ENCODE peak calls at places on chromosomes 6 and 20, in four cellular contexts. L, F, M and K are unnamed samples.

GRCh38 chr6:28634758-28635546 is 109.3 kb downstream of the GPX5 start:
- DNase-seq in F (no peak), L (no peak), M (peak), K (no peak)

GRCh38 chr6:33672808-33673207 is 38.7 kb downstream of the UQCC2 start:
- DNase-seq in M (peak), L (no peak), F (no peak), K (peak)

GRCh38 chr6:100161782-100162181 is 167.8 kb upstream of the MCHR2 start:
- DNase-seq in F (no peak), L (no peak), M (no peak), K (no peak)

GRCh38 chr6:102333736-102334135 is 940.2 kb downstream of the GRIK2 start:
- DNase-seq in F (no peak), L (no peak), M (no peak), K (no peak)

GRCh38 chr6:37485259-37485658 is 14.4 kb downstream of the CCDC167 start:
- DNase-seq in F (no peak), M (no peak), L (no peak), K (no peak)

GRCh38 chr20:19757487-19757972 is 528 bp upstream of the RIN2 start:
- DNase-seq in L (no peak), F (peak), M (peak), K (no peak)

GRCh38 chr6:111129003-111129402 is 41.7 kb downstream of the SLC16A10 start:
- DNase-seq in L (no peak), F (no peak), M (no peak), K (no peak)

GRCh38 chr6:46044876-46045617 is 29.4 kb upstream of the CLIC5 start:
- DNase-seq in M (peak), L (no peak), F (peak), K (peak)

GRCh38 chr6:145705561-145705960 is 29.8 kb downstream of the EPM2A start:
- DNase-seq in F (no peak), M (peak), L (no peak), K (no peak)

GRCh38 chr6:70124882-70125535 is 177.9 kb downstream of the COL9A1 start:
- DNase-seq in F (no peak), M (peak), L (no peak), K (no peak)

GRCh38 chr6:93048381-93048780 is 371.0 kb downstream of the EPHA7 start:
- DNase-seq in L (no peak), M (no peak), F (no peak), K (no peak)

GRCh38 chr20:34815636-34816035 is 9.8 kb downstream of the NCOA6 start:
- DNase-seq in M (no peak), F (no peak), L (no peak), K (no peak)

GRCh38 chr6:21022343-21023107 is 488.3 kb downstream of the CDKAL1 start:
- DNase-seq in M (peak), F (no peak), L (no peak), K (peak)

GRCh38 chr20:35888659-35889058 is 65.6 kb downstream of the SCAND1 start:
- DNase-seq in M (no peak), L (no peak), F (no peak), K (no peak)

GRCh38 chr6:157761331-157761921 is 61.6 kb upstream of the SNX9 start:
- DNase-seq in L (peak), F (peak), M (peak), K (no peak)

GRCh38 chr20:8782804-8783203 is 286.1 kb upstream of the PLCB4 start:
- DNase-seq in M (no peak), F (no peak), L (no peak), K (no peak)

GRCh38 chr20:33373735-33374605 is 27.3 kb downstream of the CDK5RAP1 start:
- DNase-seq in M (peak), L (no peak), F (no peak), K (peak)

GRCh38 chr6:43096451-43097097 is 20.5 kb downstream of the PTK7 start:
- DNase-seq in M (peak), L (no peak), F (peak), K (peak)

GRCh38 chr6:113560908-113561307 is 296.2 kb upstream of the MARCKS start:
- DNase-seq in M (peak), F (no peak), L (no peak), K (peak)

GRCh38 chr20:60788070-60788469 is 464.0 kb upstream of the CDH4 start:
- DNase-seq in M (no peak), L (no peak), F (no peak), K (no peak)

GRCh38 chr6:3542032-3542640 is 85.3 kb upstream of the SLC22A23 start:
- DNase-seq in F (no peak), L (no peak), M (no peak), K (no peak)

GRCh38 chr6:116763048-116763447 is 2.5 kb downstream of the FAM162B start:
- DNase-seq in L (no peak), M (no peak), F (no peak), K (no peak)

GRCh38 chr20:17556842-17557674 is 12.8 kb upstream of the DSTN start:
- DNase-seq in F (peak), L (no peak), M (peak), K (no peak)

GRCh38 chr6:41560440-41561192 is 14.4 kb downstream of the FOXP4 start:
- DNase-seq in M (no peak), F (peak), L (peak), K (no peak)

GRCh38 chr6:38375341-38375740 is 264.4 kb downstream of the BTBD9 start:
- DNase-seq in M (no peak), L (no peak), F (no peak), K (no peak)

GRCh38 chr20:9555781-9556180 is 41.4 kb downstream of the LAMP5 start:
- DNase-seq in L (no peak), M (peak), F (no peak), K (peak)

GRCh38 chr20:24955045-24955444 is 6.0 kb downstream of the CST7 start:
- DNase-seq in M (no peak), L (no peak), F (no peak), K (no peak)
- H3K27ac ChIP-seq in M (no peak), L (no peak), F (no peak), K (no peak)

GRCh38 chr20:50691585-50692552 is 527 bp upstream of the RIPOR3 start:
- DNase-seq in F (peak), L (no peak), M (peak), K (peak)
- H3K27ac ChIP-seq in F (peak), L (no peak), M (no peak), K (no peak)

GRCh38 chr6:15452182-15452941 is 206.5 kb downstream of the JARID2 start:
- DNase-seq in L (no peak), F (no peak), M (no peak), K (no peak)
- H3K27ac ChIP-seq in L (no peak), F (no peak), M (no peak), K (no peak)

DNA sequence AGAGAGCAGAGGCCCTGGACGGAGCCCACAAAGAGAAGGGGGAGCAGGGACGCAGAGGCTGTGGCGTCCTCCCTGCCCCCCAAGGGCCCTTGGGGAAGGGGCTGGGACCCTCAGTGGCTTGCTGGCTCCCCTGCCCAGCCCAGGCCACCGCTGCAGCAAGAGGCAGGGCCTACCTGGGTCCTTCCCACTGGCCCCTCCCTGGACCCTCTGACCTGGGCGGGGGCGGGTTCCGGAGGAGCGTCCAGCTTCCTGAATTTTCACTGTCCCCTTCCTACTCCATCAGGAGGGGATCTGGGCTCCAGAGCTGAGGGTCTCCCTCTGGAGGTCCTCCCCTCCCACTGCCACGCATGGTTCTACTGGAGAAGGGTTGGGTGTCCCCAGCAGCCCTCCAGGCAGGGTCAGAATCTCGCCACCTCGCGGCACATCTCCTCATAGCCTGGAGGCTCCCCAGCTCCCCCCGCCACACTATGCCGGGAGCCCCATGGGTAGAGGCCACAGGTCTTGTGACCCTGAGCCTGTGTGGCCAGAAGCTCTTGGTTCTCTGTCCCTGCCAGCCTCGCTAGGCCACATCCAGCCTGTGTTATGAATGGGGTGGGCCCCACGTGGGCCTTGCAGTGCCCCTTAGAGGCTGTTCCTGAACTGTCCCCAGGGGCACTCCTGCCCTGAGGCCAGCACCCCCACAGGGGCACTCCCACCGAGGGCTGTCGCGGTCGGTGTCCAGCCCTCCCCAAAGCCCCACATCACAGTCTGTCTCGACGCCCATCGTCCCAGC is 1.0 kb upstream of the SOX18 start:
- DNase-seq in L (no peak), M (no peak), F (no peak), K (no peak)
- H3K27ac ChIP-seq in L (no peak), M (no peak), F (peak), K (no peak)

GRCh38 chr6:144415835-144416237 is 130.7 kb downstream of the UTRN start:
- DNase-seq in L (no peak), M (peak), F (no peak), K (peak)

GRCh38 chr6:144417686-144418085 is 132.6 kb downstream of the UTRN start:
- DNase-seq in L (no peak), M (peak), F (no peak), K (no peak)

GRCh38 chr6:144416244-144416643 is 131.1 kb downstream of the UTRN start:
- DNase-seq in L (no peak), M (no peak), F (no peak), K (no peak)

GRCh38 chr6:144415014-144415413 is 129.9 kb downstream of the UTRN start:
- DNase-seq in F (no peak), L (no peak), M (peak), K (peak)

GRCh38 chr6:144416773-144417172 is 131.6 kb downstream of the UTRN start:
- DNase-seq in M (no peak), L (no peak), F (no peak), K (no peak)
- H3K27ac ChIP-seq in M (no peak), L (no peak), F (no peak), K (peak)

GRCh38 chr6:11766056-11766455 is 12.5 kb downstream of the ADTRP start:
- DNase-seq in F (no peak), L (no peak), M (peak), K (no peak)
- H3K27ac ChIP-seq in F (no peak), L (no peak), M (peak), K (peak)

GRCh38 chr6:26550250-26550993 is 12.3 kb downstream of the HMGN4 start:
- DNase-seq in M (peak), F (no peak), L (peak), K (no peak)
- H3K27ac ChIP-seq in M (no peak), F (peak), L (peak), K (no peak)

GRCh38 chr6:139536751-139537617 is 162.5 kb upstream of the CITED2 start:
- DNase-seq in L (no peak), F (no peak), M (no peak), K (no peak)

GRCh38 chr6:139540276-139540675 is 165.8 kb upstream of the CITED2 start:
- DNase-seq in M (peak), L (peak), F (no peak), K (no peak)

GRCh38 chr6:139542351-139542750 is 167.9 kb upstream of the CITED2 start:
- DNase-seq in F (no peak), M (no peak), L (no peak), K (no peak)

GRCh38 chr6:139538366-139538765 is 163.9 kb upstream of the CITED2 start:
- DNase-seq in M (no peak), F (no peak), L (no peak), K (no peak)

DNA sequence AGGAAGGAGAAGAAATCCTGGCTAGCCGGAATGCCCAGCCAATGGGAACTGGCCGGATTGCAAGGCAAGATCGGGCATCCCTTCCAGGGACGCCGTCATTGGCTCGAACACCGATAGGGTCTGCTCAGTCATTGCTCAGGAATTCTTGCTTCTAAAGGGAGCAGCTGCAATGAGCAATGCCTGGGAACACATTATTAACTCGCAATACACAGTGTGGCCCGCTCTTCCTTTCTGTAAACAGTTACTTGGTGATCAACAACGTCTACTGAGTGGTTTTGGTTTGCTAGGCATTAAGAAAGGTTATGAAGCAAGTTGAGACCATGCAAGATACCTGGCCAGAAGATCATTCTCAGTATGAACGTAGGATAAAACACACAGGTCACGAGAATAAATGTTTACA is 165.4 kb upstream of the CITED2 start:
- DNase-seq in M (no peak), L (no peak), F (peak), K (no peak)
- H3K27ac ChIP-seq in M (no peak), L (no peak), F (peak), K (no peak)